ENCODE peak calls at places on chromosomes 3 and 15, in ten cellular contexts. Q is right atrium auricular region; W is naive thymus-derived CD8-positive, alpha-beta T cell; A is T-cell; T is H7; B is anterior cingulate cortex; C is pancreas; P is cardiac fibroblast; R is GDM1; V is thoracic aorta. Z is an unnamed sample.

GRCh38 chr15:40243126-40243810 is 4.4 kb downstream of the PAK6 start:
- DNase-seq in A (no peak), R (peak), W (no peak), B (no peak), C (no peak), V (no peak), T (peak), Q (no peak), P (no peak), Z (peak)

GRCh38 chr15:40449275-40449674 is 8.5 kb downstream of the BAHD1 start:
- DNase-seq in Q (no peak), P (peak), B (no peak), C (no peak), V (no peak), A (no peak), T (no peak), R (no peak), W (no peak), Z (no peak)

GRCh38 chr3:160473233-160473632 is 23.6 kb upstream of the TRIM59 start:
- DNase-seq in V (no peak), T (no peak), C (no peak), R (no peak), B (no peak), W (no peak), P (no peak), Q (no peak), A (no peak), Z (no peak)

GRCh38 chr15:92069308-92070244 is 216.1 kb downstream of the SLCO3A1 start:
- DNase-seq in A (no peak), T (peak), W (peak), B (no peak), Q (peak), C (no peak), V (peak), R (peak), P (peak), Z (no peak)

GRCh38 chr15:59616390-59616789 is 4.8 kb downstream of the GCNT3 start:
- DNase-seq in C (no peak), W (no peak), T (no peak), R (no peak), Q (no peak), B (no peak), A (no peak), P (no peak), V (no peak), Z (no peak)

GRCh38 chr15:66454143-66454542 is 43.4 kb downstream of the SNAPC5 start:
- DNase-seq in R (no peak), V (no peak), T (no peak), Q (no peak), W (no peak), B (no peak), A (no peak), P (peak), C (no peak), Z (no peak)

GRCh38 chr15:100438570-100438969 is 90.2 kb downstream of the CERS3 start:
- DNase-seq in V (no peak), R (no peak), B (no peak), Q (peak), T (no peak), C (peak), A (peak), W (peak), P (peak), Z (peak)

GRCh38 chr3:21158801-21159564 is 592.0 kb downstream of the ZNF385D start:
- DNase-seq in R (no peak), A (no peak), W (no peak), V (no peak), T (no peak), Q (no peak), P (peak), C (no peak), B (no peak), Z (no peak)

GRCh38 chr3:54857343-54857742 is 70.5 kb downstream of the LRTM1 start:
- DNase-seq in T (no peak), C (no peak), W (no peak), R (no peak), A (no peak), P (no peak), B (no peak), V (no peak), Q (no peak), Z (no peak)

GRCh38 chr3:20060924-20061323 is 20.7 kb downstream of the KAT2B start:
- DNase-seq in C (no peak), Q (no peak), B (no peak), A (no peak), P (peak), R (no peak), T (no peak), W (no peak), V (no peak), Z (no peak)

GRCh38 chr3:12117473-12117872 is 41.2 kb downstream of the TIMP4 start:
- DNase-seq in W (no peak), V (no peak), C (no peak), A (no peak), P (no peak), B (no peak), T (no peak), R (no peak), Q (no peak), Z (no peak)

GRCh38 chr3:111967651-111968274 is 11.1 kb upstream of the ABHD10 start:
- DNase-seq in V (peak), A (peak), P (peak), T (no peak), B (peak), W (peak), C (peak), Q (peak), R (peak), Z (peak)

Z was measured in HAP-1.